ENCODE peak calls at places on chromosomes 7 and 10, in eight cellular contexts. I is right lobe of liver; F is brain microvascular endothelial cell; T is activated CD8-positive, alpha-beta T cell treated with anti-CD3 and anti-CD28 coated beads, Interleukin-2, amount 10 ng/mL, durations not matched to agents 7 days and 5 days; Q is A549; R is neural progenitor cell; K is NCI-H1436; G is left cardiac atrium. Z is an unnamed sample.
A peak's percentile ranks its signal among the peaks of the same experiment; 100 is the strongest.

GRCh38 chr10:62584726-62585125 is 210.6 kb downstream of the ZNF365 start:
- DNase-seq in Q (no peak), K (no peak), G (no peak), I (no peak), F (no peak), R (no peak), T (no peak), Z (no peak)

GRCh38 chr7:138943061-138943460 is 38.1 kb downstream of the KIAA1549 start:
- DNase-seq in F (no peak), G (no peak), R (no peak), T (no peak), Q (no peak), K (peak; percentile 52), I (no peak), Z (no peak)

GRCh38 chr10:19730071-19730470 is 86.2 kb upstream of the PLXDC2 start:
- DNase-seq in I (no peak), G (no peak), Q (no peak), K (no peak), R (no peak), F (peak; percentile 72), T (no peak), Z (no peak)

GRCh38 chr7:50696810-50697582 is 85.7 kb downstream of the GRB10 start:
- DNase-seq in T (peak; percentile 35), K (no peak), F (no peak), I (no peak), Q (peak; percentile 41), G (no peak), R (peak; percentile 16), Z (no peak)

GRCh38 chr10:126110434-126110833 is 214.1 kb downstream of the FANK1 start:
- DNase-seq in I (no peak), G (no peak), Q (no peak), T (no peak), R (no peak), F (no peak), K (no peak), Z (no peak)

GRCh38 chr7:107609861-107610260 is 29.8 kb downstream of the BCAP29 start:
- DNase-seq in R (no peak), G (no peak), F (no peak), Q (no peak), K (no peak), T (no peak), I (no peak), Z (no peak)

GRCh38 chr10:397321-398068 is 262.2 kb downstream of the ZMYND11 start:
- DNase-seq in I (no peak), Q (no peak), T (no peak), F (no peak), G (no peak), R (no peak), K (no peak), Z (no peak)

GRCh38 chr7:116101709-116102108 is 71.1 kb upstream of the TFEC start:
- DNase-seq in T (no peak), Q (no peak), I (no peak), K (no peak), G (no peak), R (no peak), F (no peak), Z (no peak)

GRCh38 chr10:48300556-48300955 is 5.9 kb upstream of the MAPK8 start:
- DNase-seq in Q (no peak), G (no peak), T (no peak), F (no peak), I (no peak), R (no peak), K (no peak), Z (no peak)

GRCh38 chr10:75070478-75071163 is 40.8 kb upstream of the SAMD8 start:
- DNase-seq in F (no peak), G (peak; percentile 40), T (no peak), K (no peak), Q (no peak), I (no peak), R (no peak), Z (no peak)

GRCh38 chr7:37109853-37110252 is 338.8 kb downstream of the ELMO1 start:
- DNase-seq in T (no peak), F (no peak), R (peak; percentile 27), G (no peak), I (no peak), K (no peak), Q (no peak), Z (no peak)

GRCh38 chr7:117249696-117250095 is 73.2 kb downstream of the WNT2 start:
- DNase-seq in G (no peak), F (no peak), R (no peak), Q (no peak), I (no peak), T (no peak), K (no peak), Z (no peak)

GRCh38 chr7:52764502-52765169 is 270.8 kb upstream of the POM121L12 start:
- DNase-seq in T (no peak), G (no peak), R (no peak), I (no peak), Q (no peak), F (no peak), K (no peak), Z (no peak)

GRCh38 chr10:106513328-106513727 is 651.2 kb downstream of the SORCS1 start:
- DNase-seq in T (no peak), G (no peak), K (no peak), Q (no peak), R (no peak), F (no peak), I (no peak), Z (no peak)

GRCh38 chr7:130695840-130696239 is 9.5 kb upstream of the TSGA13 start:
- DNase-seq in T (no peak), K (no peak), G (no peak), I (no peak), F (peak; percentile 11), Q (peak; percentile 64), R (peak; percentile 54), Z (no peak)

GRCh38 chr10:1654247-1654646 is 83.1 kb downstream of the ADARB2 start:
- DNase-seq in I (peak; percentile 7), T (no peak), G (no peak), K (no peak), R (no peak), F (no peak), Q (no peak), Z (no peak)

GRCh38 chr10:106577266-106577665 is 587.2 kb downstream of the SORCS1 start:
- DNase-seq in I (no peak), K (no peak), Q (peak; percentile 3), F (peak; percentile 31), T (no peak), G (no peak), R (peak; percentile 4), Z (no peak)

GRCh38 chr10:88271736-88272135 is 311.4 kb downstream of the RNLS start:
- DNase-seq in I (no peak), F (no peak), Q (no peak), K (no peak), T (no peak), G (no peak), R (no peak), Z (peak; percentile 4)

GRCh38 chr10:50739618-50740350 is at the start of gene ASAH2B:
- DNase-seq in T (peak; percentile 78), R (peak; percentile 82), I (peak; percentile 95), K (peak; percentile 35), G (peak; percentile 88), Q (peak; percentile 87), F (peak; percentile 83), Z (peak; percentile 65)

GRCh38 chr7:158774916-158775315 is 54.4 kb downstream of the ESYT2 start:
- DNase-seq in F (no peak), K (no peak), I (no peak), T (no peak), R (no peak), G (no peak), Q (no peak), Z (no peak)

GRCh38 chr10:10892290-10892875 is 125.3 kb upstream of the CELF2 start:
- DNase-seq in R (no peak), I (no peak), G (no peak), T (no peak), F (no peak), K (no peak), Q (no peak), Z (no peak)

GRCh38 chr7:1513657-1514095 is 9.5 kb upstream of the INTS1 start:
- DNase-seq in T (no peak), R (no peak), Q (peak; percentile 36), I (peak; percentile 54), K (no peak), F (no peak), G (no peak), Z (no peak)

GRCh38 chr10:71981024-71981867 is 17.1 kb downstream of the CHST3 start:
- DNase-seq in T (no peak), G (no peak), I (no peak), R (peak; percentile 62), F (no peak), K (no peak), Q (no peak), Z (no peak)

GRCh38 chr7:83861-84632 is 108.3 kb upstream of the FAM20C start:
- DNase-seq in Q (no peak), I (peak; percentile 45), F (no peak), K (no peak), R (no peak), T (no peak), G (no peak), Z (no peak)

GRCh38 chr7:50229964-50230363 is 74.6 kb upstream of the IKZF1 start:
- DNase-seq in I (no peak), Q (peak; percentile 30), F (no peak), K (no peak), R (peak; percentile 19), T (no peak), G (no peak), Z (no peak)

GRCh38 chr7:7051221-7051877 is 131.0 kb upstream of the C1GALT1 start:
- DNase-seq in Q (peak; percentile 6), T (no peak), K (no peak), I (no peak), F (no peak), G (no peak), R (no peak), Z (no peak)

GRCh38 chr7:27180431-27181175 is 4.4 kb downstream of the HOXA11 start:
- DNase-seq in K (no peak), I (no peak), R (no peak), Q (no peak), T (no peak), F (no peak), G (no peak), Z (no peak)

GRCh38 chr7:11591943-11592342 is 240.1 kb downstream of the THSD7A start:
- DNase-seq in Q (no peak), R (no peak), G (no peak), K (no peak), T (no peak), I (no peak), F (no peak), Z (no peak)

GRCh38 chr7:4818000-4818794 is 42.8 kb downstream of the AP5Z1 start:
- DNase-seq in Q (no peak), K (no peak), R (no peak), T (no peak), F (no peak), I (no peak), G (no peak), Z (no peak)

GRCh38 chr10:116691544-116692126 is 50.7 kb downstream of the HSPA12A start:
- DNase-seq in G (no peak), T (no peak), F (no peak), I (no peak), R (no peak), Q (no peak), K (no peak), Z (no peak)

GRCh38 chr7:41033526-41033925 is 669.4 kb downstream of the INHBA start:
- DNase-seq in K (no peak), G (no peak), T (no peak), F (no peak), Q (no peak), I (no peak), R (no peak), Z (no peak)

GRCh38 chr7:47886412-47886811 is 61.9 kb downstream of the PKD1L1 start:
- DNase-seq in K (no peak), G (no peak), R (no peak), F (no peak), I (no peak), Q (no peak), T (no peak), Z (no peak)

GRCh38 chr10:131532291-131532690 is 220.8 kb upstream of the TCERG1L start:
- DNase-seq in T (no peak), G (no peak), I (no peak), Q (no peak), R (no peak), K (no peak), F (no peak), Z (no peak)

GRCh38 chr10:47035447-47036337 is 124.5 kb downstream of the PTPN20 start:
- DNase-seq in T (no peak), I (peak; percentile 31), K (no peak), R (no peak), Q (no peak), F (no peak), G (no peak), Z (no peak)

Z was measured in activated T-helper 1 cell treated with anti-CD3 and anti-CD28 coated beads, Interleukin-12 subunit alpha, Interleukin-12 subunit beta, Interleukin-2, Interleukin-4 antibody, amounts not matched to agents 30 ng/mL and 10 ng/mL and 1 ng/mL, durations not matched to agents 14 hours and 24 hours and 36 hours.